ENCODE peak calls at places on chromosome 9, in six cellular contexts. E is breast epithelium; B is psoas muscle; Z is B cell; Y is dorsolateral prefrontal cortex; W is activated CD8-positive, alpha-beta memory T cell treated with anti-CD3 and anti-CD28 coated beads for 48 hours. H is an unnamed sample.

GRCh38 chr9:129598089-129598596 is 22.8 kb downstream of the C9orf50 start:
- DNase-seq in E (no peak), B (no peak), Z (no peak), Y (no peak), W (no peak), H (no peak)

GRCh38 chr9:126084696-126085095 is 241.9 kb upstream of the MVB12B start:
- DNase-seq in E (no peak), B (no peak), Z (no peak), Y (no peak), W (no peak), H (no peak)

GRCh38 chr9:27108981-27109541 is at the start of gene TEK:
- DNase-seq in E (no peak), B (no peak), Z (no peak), Y (no peak), W (no peak), H (no peak)

GRCh38 chr9:94759937-94760336 is 33.4 kb downstream of the AOPEP start:
- DNase-seq in E (no peak), B (no peak), Z (no peak), Y (no peak), W (no peak), H (no peak)

GRCh38 chr9:70979971-70980370 is 141.4 kb downstream of the TRPM3 start:
- DNase-seq in E (no peak), B (no peak), Z (no peak), Y (no peak), W (no peak), H (no peak)

GRCh38 chr9:87122947-87123685 is 175.8 kb upstream of the GAS1 start:
- DNase-seq in E (no peak), B (no peak), Z (no peak), Y (no peak), W (no peak), H (no peak)

GRCh38 chr9:114029311-114030170 is 48.6 kb downstream of the AMBP start:
- DNase-seq in E (peak), B (no peak), Z (no peak), Y (peak), W (no peak), H (no peak)

GRCh38 chr9:97387504-97387886 is 24.4 kb upstream of the TDRD7 start:
- DNase-seq in E (no peak), B (no peak), Z (no peak), Y (no peak), W (no peak), H (no peak)

GRCh38 chr9:98172604-98173003 is 19.8 kb downstream of the CORO2A start:
- DNase-seq in E (no peak), B (no peak), Z (no peak), Y (no peak), W (no peak), H (no peak)

GRCh38 chr9:36036780-36037579 is at the start of gene RECK:
- DNase-seq in E (peak), B (peak), Z (peak), Y (peak), W (peak), H (peak)

GRCh38 chr9:34179528-34180138 is 790 bp downstream of the UBAP1 start:
- DNase-seq in E (no peak), B (no peak), Z (peak), Y (no peak), W (no peak), H (no peak)

GRCh38 chr9:32603914-32604852 is 31.2 kb upstream of the NDUFB6 start:
- DNase-seq in E (no peak), B (no peak), Z (no peak), Y (no peak), W (no peak), H (no peak)

GRCh38 chr9:83166369-83166768 is 103.4 kb upstream of the RASEF start:
- DNase-seq in E (peak), B (no peak), Z (no peak), Y (no peak), W (no peak), H (no peak)

GRCh38 chr9:85178486-85178885 is 509.0 kb downstream of the NTRK2 start:
- DNase-seq in E (no peak), B (no peak), Z (no peak), Y (no peak), W (no peak), H (no peak)

GRCh38 chr9:74800226-74800625 is 87.5 kb downstream of the TRPM6 start:
- DNase-seq in E (no peak), B (no peak), Z (no peak), Y (no peak), W (no peak), H (no peak)

GRCh38 chr9:105244996-105245719 is 707 bp downstream of the SLC44A1 start:
- DNase-seq in E (peak), B (peak), Z (peak), Y (no peak), W (no peak), H (peak)

GRCh38 chr9:37408933-37409710 is 13.4 kb upstream of the GRHPR start:
- DNase-seq in E (no peak), B (no peak), Z (peak), Y (no peak), W (peak), H (peak)

GRCh38 chr9:127279717-127280285 is 15.2 kb downstream of the GARNL3 start:
- DNase-seq in E (no peak), B (no peak), Z (no peak), Y (no peak), W (no peak), H (no peak)

GRCh38 chr9:89674667-89675402 is 70.0 kb downstream of the GADD45G start:
- DNase-seq in E (no peak), B (peak), Z (no peak), Y (peak), W (no peak), H (no peak)

GRCh38 chr9:5949103-5949699 is 58.5 kb downstream of the MLANA start:
- DNase-seq in E (no peak), B (no peak), Z (no peak), Y (no peak), W (no peak), H (no peak)

GRCh38 chr9:35792044-35792813 is 838 bp downstream of the NPR2 start:
- DNase-seq in E (no peak), B (peak), Z (peak), Y (no peak), W (no peak), H (no peak)

GRCh38 chr9:106560540-106560939 is 302.4 kb upstream of the ZNF462 start:
- DNase-seq in E (no peak), B (no peak), Z (no peak), Y (no peak), W (no peak), H (no peak)

GRCh38 chr9:98031935-98032334 is 24.6 kb upstream of the NANS start:
- DNase-seq in E (no peak), B (no peak), Z (no peak), Y (no peak), W (no peak), H (no peak)

GRCh38 chr9:97852399-97853055 is 499 bp upstream of the FOXE1 start:
- DNase-seq in E (no peak), B (no peak), Z (no peak), Y (no peak), W (no peak), H (no peak)

GRCh38 chr9:121398374-121398773 is 28.3 kb upstream of the STOM start:
- DNase-seq in E (no peak), B (no peak), Z (no peak), Y (no peak), W (no peak), H (no peak)

GRCh38 chr9:11086561-11086960 is 473.8 kb upstream of the PTPRD start:
- DNase-seq in E (no peak), B (no peak), Z (no peak), Y (no peak), W (no peak), H (no peak)

GRCh38 chr9:8653855-8654254 is 854.3 kb upstream of the DMAC1 start:
- DNase-seq in E (no peak), B (no peak), Z (no peak), Y (no peak), W (no peak), H (no peak)

GRCh38 chr9:109986423-109987055 is 206.5 kb downstream of the PALM2AKAP2 start:
- DNase-seq in E (no peak), B (no peak), Z (no peak), Y (no peak), W (no peak), H (no peak)

H was measured in stimulated activated CD8-positive, alpha-beta memory T cell treated with anti-CD3 and anti-CD28 coated beads, Interleukin-15, amount 100 ng/mL, for 48 hours.